ENCODE peak calls at places on chromosomes 11 and 22, in six cellular contexts. One of them, this sample, is unnamed.

GRCh38 chr22:32920734-32921133 is 119.2 kb downstream of the TIMP3 start:
- DNase-seq in H1: no peak
- DNase-seq in mesenchymal stem cell: no peak
- DNase-seq in IMR-90: no peak
- DNase-seq in trophoblast cell: no peak
- DNase-seq in neuronal stem cell: no peak
- DNase-seq in this sample: no peak

GRCh38 chr11:79762271-79762935 is 321.6 kb upstream of the TENM4 start:
- DNase-seq in trophoblast cell: no peak
- DNase-seq in mesenchymal stem cell: no peak
- DNase-seq in neuronal stem cell: no peak
- DNase-seq in IMR-90: peak; percentile 3
- DNase-seq in H1: no peak
- DNase-seq in this sample: no peak

GRCh38 chr11:124670732-124671131 is 2.8 kb downstream of the SIAE start:
- DNase-seq in H1: no peak
- DNase-seq in neuronal stem cell: no peak
- DNase-seq in trophoblast cell: no peak
- DNase-seq in IMR-90: peak; percentile 9
- DNase-seq in mesenchymal stem cell: no peak
- DNase-seq in this sample: no peak

GRCh38 chr22:44451016-44451415 is 47.0 kb downstream of the RTL6 start:
- DNase-seq in mesenchymal stem cell: no peak
- DNase-seq in neuronal stem cell: no peak
- DNase-seq in trophoblast cell: no peak
- DNase-seq in H1: no peak
- DNase-seq in IMR-90: no peak
- DNase-seq in this sample: no peak

GRCh38 chr11:63709336-63709735 is 28.0 kb downstream of the RTN3 start:
- DNase-seq in mesenchymal stem cell: no peak
- DNase-seq in neuronal stem cell: no peak
- DNase-seq in H1: no peak
- DNase-seq in IMR-90: peak; percentile 18
- DNase-seq in trophoblast cell: no peak
- DNase-seq in this sample: no peak

GRCh38 chr11:75800728-75801361 is 14.2 kb upstream of the UVRAG start:
- DNase-seq in trophoblast cell: no peak
- DNase-seq in H1: no peak
- DNase-seq in mesenchymal stem cell: no peak
- DNase-seq in neuronal stem cell: no peak
- DNase-seq in IMR-90: no peak
- DNase-seq in this sample: no peak

GRCh38 chr11:132278801-132279574 is 908.6 kb downstream of the NTM start:
- DNase-seq in mesenchymal stem cell: peak; percentile 30
- DNase-seq in trophoblast cell: no peak
- DNase-seq in H1: no peak
- DNase-seq in IMR-90: peak; percentile 72
- DNase-seq in neuronal stem cell: no peak
- DNase-seq in this sample: no peak

GRCh38 chr11:45818961-45819605 is 14.1 kb downstream of the SLC35C1 start:
- DNase-seq in neuronal stem cell: no peak
- DNase-seq in mesenchymal stem cell: no peak
- DNase-seq in trophoblast cell: no peak
- DNase-seq in IMR-90: no peak
- DNase-seq in H1: no peak
- DNase-seq in this sample: no peak

GRCh38 chr11:73288873-73289707 is 17.0 kb downstream of the P2RY6 start:
- DNase-seq in IMR-90: peak; percentile 65
- DNase-seq in H1: peak; percentile 93
- DNase-seq in mesenchymal stem cell: peak; percentile 84
- DNase-seq in trophoblast cell: peak; percentile 90
- DNase-seq in neuronal stem cell: peak; percentile 79
- DNase-seq in this sample: peak; percentile 81

GRCh38 chr11:127524618-127525017 is 524.0 kb upstream of the KIRREL3 start:
- DNase-seq in neuronal stem cell: no peak
- DNase-seq in trophoblast cell: no peak
- DNase-seq in IMR-90: no peak
- DNase-seq in H1: no peak
- DNase-seq in mesenchymal stem cell: no peak
- DNase-seq in this sample: no peak

GRCh38 chr11:117823941-117824420 is 563 bp downstream of the FXYD2 start:
- DNase-seq in trophoblast cell: no peak
- DNase-seq in neuronal stem cell: no peak
- DNase-seq in H1: no peak
- DNase-seq in mesenchymal stem cell: peak; percentile 57
- DNase-seq in IMR-90: no peak
- DNase-seq in this sample: peak; percentile 37

GRCh38 chr22:23225724-23226496 is 45.6 kb downstream of the BCR start:
- DNase-seq in neuronal stem cell: no peak
- DNase-seq in mesenchymal stem cell: no peak
- DNase-seq in trophoblast cell: no peak
- DNase-seq in IMR-90: no peak
- DNase-seq in H1: no peak
- DNase-seq in this sample: no peak

GRCh38 chr11:76744186-76745058 is 38.7 kb upstream of the TSKU start:
- DNase-seq in H1: no peak
- DNase-seq in IMR-90: peak; percentile 36
- DNase-seq in neuronal stem cell: no peak
- DNase-seq in trophoblast cell: no peak
- DNase-seq in mesenchymal stem cell: peak; percentile 13
- DNase-seq in this sample: no peak

GRCh38 chr22:20946991-20947390 is 20.1 kb upstream of the AIFM3 start:
- DNase-seq in neuronal stem cell: no peak
- DNase-seq in trophoblast cell: no peak
- DNase-seq in H1: no peak
- DNase-seq in mesenchymal stem cell: no peak
- DNase-seq in IMR-90: no peak
- DNase-seq in this sample: no peak
- H3K4me1 ChIP-seq in neuronal stem cell: no peaks in the 10 kb centered on the region
- H3K4me1 ChIP-seq in trophoblast cell: peaks cover 21% of the 10 kb centered on the region
- H3K4me1 ChIP-seq in H1: no peaks in the 10 kb centered on the region
- H3K4me1 ChIP-seq in mesenchymal stem cell: peaks cover 16% of the 10 kb centered on the region
- H3K4me1 ChIP-seq in IMR-90: peaks cover 6% of the 10 kb centered on the region
- H3K4me1 ChIP-seq in this sample: no peaks in the 10 kb centered on the region

DNA sequence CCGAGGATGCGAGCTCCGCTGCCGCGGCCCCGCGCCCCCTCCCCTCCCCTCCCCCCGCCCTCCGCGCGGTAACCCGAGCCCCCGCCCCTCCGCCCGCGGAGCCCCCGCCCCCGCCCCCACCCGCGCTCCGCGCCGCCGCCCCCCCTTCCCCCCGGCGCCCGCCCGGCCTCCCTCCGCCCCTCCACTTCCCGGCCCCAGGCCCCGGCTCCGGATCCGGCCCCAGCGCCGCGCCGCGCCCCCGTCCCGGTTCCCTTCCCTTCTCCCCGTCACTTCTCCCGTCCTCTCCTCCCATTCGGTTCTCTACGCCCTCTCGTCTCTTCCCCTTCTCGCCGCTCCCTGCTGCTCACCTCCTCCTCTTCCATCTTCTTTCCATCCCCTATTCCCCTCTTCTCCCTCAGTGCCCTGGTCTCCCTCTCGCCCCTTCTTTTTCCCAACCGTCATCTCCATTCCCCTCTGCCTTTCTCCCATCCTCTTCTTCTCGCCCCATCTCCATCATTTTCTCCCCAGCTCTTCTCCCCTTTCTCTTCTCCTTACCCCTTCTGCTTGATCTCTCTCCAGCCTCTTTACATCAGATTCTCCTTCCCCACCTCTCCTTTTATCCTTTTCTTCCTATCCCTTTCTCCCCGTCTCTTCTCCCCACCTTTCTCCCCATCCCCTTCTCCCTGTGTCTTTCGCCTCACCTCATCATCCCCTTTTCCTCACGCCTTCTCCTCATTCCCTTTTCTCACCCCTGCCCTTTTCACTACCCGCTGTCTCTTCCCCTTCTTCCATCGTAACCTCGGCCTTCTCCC is at the start of gene DCHS1:
- DNase-seq in mesenchymal stem cell: peak; percentile 26
- DNase-seq in neuronal stem cell: no peak
- DNase-seq in H1: peak; percentile 67
- DNase-seq in IMR-90: no peak
- DNase-seq in trophoblast cell: no peak
- DNase-seq in this sample: no peak
- H2AFZ ChIP-seq in mesenchymal stem cell: peak within 1 kb of the TSS; percentile 74
- H2AFZ ChIP-seq in neuronal stem cell: peak within 1 kb of the TSS; percentile 91
- H2AFZ ChIP-seq in H1: peak within 1 kb of the TSS; percentile 95
- H2AFZ ChIP-seq in IMR-90: peak within 1 kb of the TSS; percentile 86
- H2AFZ ChIP-seq in trophoblast cell: peak within 1 kb of the TSS; percentile 8
- H2AFZ ChIP-seq in this sample: peak within 1 kb of the TSS; percentile 4

DNA sequence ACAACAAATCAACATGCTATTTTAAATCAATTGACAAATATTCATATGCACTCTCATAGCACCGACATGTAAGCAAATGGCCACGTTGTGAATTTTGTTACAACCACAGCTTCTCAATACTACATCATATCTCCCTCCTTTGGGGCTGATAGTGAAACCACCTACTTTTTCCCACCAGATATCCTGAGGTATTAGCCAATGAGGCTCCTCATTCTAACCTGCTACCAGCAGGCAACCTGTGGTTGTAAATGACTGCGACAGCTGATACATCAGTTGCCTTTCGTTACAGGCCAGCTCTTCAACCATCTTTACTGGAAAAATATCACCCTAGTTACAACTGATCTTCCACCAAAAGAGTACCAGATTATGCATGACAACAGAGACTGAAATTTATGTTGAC is 3.7 kb upstream of the XKR3 start:
- DNase-seq in neuronal stem cell: no peak
- DNase-seq in IMR-90: no peak
- DNase-seq in mesenchymal stem cell: no peak
- DNase-seq in trophoblast cell: no peak
- DNase-seq in H1: no peak
- DNase-seq in this sample: no peak
- H3K23ac ChIP-seq in neuronal stem cell: no peak overlapping the region
- H3K23ac ChIP-seq in IMR-90: no peak overlapping the region
- H3K23ac ChIP-seq in mesenchymal stem cell: no peak overlapping the region
- H3K23ac ChIP-seq in trophoblast cell: no peak overlapping the region
- H3K23ac ChIP-seq in H1: no peak overlapping the region
- H3K23ac ChIP-seq in this sample: no peak overlapping the region

GRCh38 chr11:2526808-2527381 is 82.1 kb downstream of the KCNQ1 start:
- DNase-seq in neuronal stem cell: no peak
- DNase-seq in trophoblast cell: no peak
- DNase-seq in mesenchymal stem cell: no peak
- DNase-seq in H1: peak; percentile 60
- DNase-seq in IMR-90: no peak
- DNase-seq in this sample: peak; percentile 51
- H3K4me1 ChIP-seq in neuronal stem cell: no peaks in the 10 kb centered on the region
- H3K4me1 ChIP-seq in trophoblast cell: no peaks in the 10 kb centered on the region
- H3K4me1 ChIP-seq in mesenchymal stem cell: no peaks in the 10 kb centered on the region
- H3K4me1 ChIP-seq in H1: peaks cover 2% of the 10 kb centered on the region
- H3K4me1 ChIP-seq in IMR-90: no peaks in the 10 kb centered on the region
- H3K4me1 ChIP-seq in this sample: no peaks in the 10 kb centered on the region